ENCODE peak calls at places on chromosome 4, in five cellular contexts. P, C, J, Y and U are unnamed samples.

GRCh38 chr4:100651499-100652165 is 133.8 kb upstream of the EMCN start:
- DNase-seq in P (no peak), C (no peak), J (no peak), Y (no peak), U (no peak)

GRCh38 chr4:111689214-111689613 is 456.0 kb upstream of the FAM241A start:
- DNase-seq in P (no peak), C (no peak), J (no peak), Y (peak; percentile 63), U (no peak)

GRCh38 chr4:183158062-183158461 is 59.0 kb downstream of the WWC2 start:
- DNase-seq in P (no peak), C (no peak), J (no peak), Y (no peak), U (no peak)

GRCh38 chr4:20895988-20896387 is 195.7 kb downstream of the PACRGL start:
- DNase-seq in P (no peak), C (no peak), J (no peak), Y (no peak), U (no peak)

GRCh38 chr4:17535906-17536305 is 20.9 kb downstream of the CLRN2 start:
- DNase-seq in P (no peak), C (no peak), J (no peak), Y (no peak), U (no peak)

GRCh38 chr4:1096841-1097240 is 16.5 kb downstream of the RNF212 start:
- DNase-seq in P (no peak), C (no peak), J (no peak), Y (no peak), U (no peak)

GRCh38 chr4:38669233-38669632 is 5.2 kb downstream of the KLF3 start:
- DNase-seq in P (no peak), C (no peak), J (no peak), Y (no peak), U (no peak)

GRCh38 chr4:41866799-41867677 is 68.2 kb upstream of the TMEM33 start:
- DNase-seq in P (no peak), C (peak; percentile 71), J (peak; percentile 64), Y (no peak), U (no peak)

GRCh38 chr4:127856485-127857447 is 23.9 kb upstream of the PLK4 start:
- DNase-seq in P (no peak), C (no peak), J (no peak), Y (peak; percentile 20), U (no peak)

GRCh38 chr4:163331629-163332360 is 601 bp downstream of the NPY1R start:
- DNase-seq in P (no peak), C (peak; percentile 67), J (peak; percentile 82), Y (peak; percentile 50), U (no peak)

GRCh38 chr4:56414135-56414675 is 21.2 kb downstream of the PPAT start:
- DNase-seq in P (no peak), C (no peak), J (no peak), Y (no peak), U (no peak)

GRCh38 chr4:42331914-42332368 is 65.3 kb upstream of the SHISA3 start:
- DNase-seq in P (no peak), C (no peak), J (no peak), Y (peak; percentile 35), U (no peak)

GRCh38 chr4:123198706-123199105 is 197.9 kb upstream of the SPRY1 start:
- DNase-seq in P (no peak), C (no peak), J (no peak), Y (no peak), U (no peak)

GRCh38 chr4:112968456-112969159 is 80.8 kb upstream of the ANK2 start:
- DNase-seq in P (no peak), C (no peak), J (no peak), Y (no peak), U (no peak)

GRCh38 chr4:85966308-85966882 is 393.5 kb downstream of the MAPK10 start:
- DNase-seq in P (no peak), C (no peak), J (no peak), Y (no peak), U (no peak)

GRCh38 chr4:74431113-74431826 is 13.7 kb upstream of the AREG start:
- DNase-seq in P (peak; percentile 70), C (no peak), J (no peak), Y (no peak), U (no peak)

GRCh38 chr4:118872181-118872580 is 16.5 kb upstream of the SYNPO2 start:
- DNase-seq in P (no peak), C (no peak), J (no peak), Y (no peak), U (no peak)

GRCh38 chr4:41212221-41213203 is 1.8 kb downstream of the APBB2 start:
- DNase-seq in P (no peak), C (peak; percentile 36), J (no peak), Y (peak; percentile 76), U (no peak)

GRCh38 chr4:70903282-70903603 is 1.1 kb downstream of the MOB1B start:
- DNase-seq in P (no peak), C (peak; percentile 28), J (no peak), Y (peak; percentile 9), U (no peak)

GRCh38 chr4:7190278-7190594 is 2.1 kb upstream of the SORCS2 start:
- DNase-seq in P (no peak), C (no peak), J (no peak), Y (no peak), U (no peak)

GRCh38 chr4:7192252-7193039 is at the start of gene SORCS2:
- DNase-seq in P (no peak), C (peak; percentile 90), J (peak; percentile 88), Y (peak; percentile 91), U (peak; percentile 30)

GRCh38 chr4:7193040-7193958 is 961 bp downstream of the SORCS2 start:
- DNase-seq in P (no peak), C (peak; percentile 73), J (peak; percentile 78), Y (no peak), U (no peak)

GRCh38 chr4:7190668-7191545 is 1.4 kb upstream of the SORCS2 start:
- DNase-seq in P (no peak), C (no peak), J (peak; percentile 22), Y (no peak), U (no peak)

GRCh38 chr4:7191546-7192251 is 639 bp upstream of the SORCS2 start:
- DNase-seq in P (no peak), C (no peak), J (peak; percentile 72), Y (no peak), U (no peak)
- H3K27me3 ChIP-seq in P (peaks cover 80% of the 10 kb centered on the region), C (peaks cover 66% of the 10 kb centered on the region), J (no peaks in the 10 kb centered on the region), Y (peaks cover 51% of the 10 kb centered on the region), U (peaks cover 4% of the 10 kb centered on the region)

DNA sequence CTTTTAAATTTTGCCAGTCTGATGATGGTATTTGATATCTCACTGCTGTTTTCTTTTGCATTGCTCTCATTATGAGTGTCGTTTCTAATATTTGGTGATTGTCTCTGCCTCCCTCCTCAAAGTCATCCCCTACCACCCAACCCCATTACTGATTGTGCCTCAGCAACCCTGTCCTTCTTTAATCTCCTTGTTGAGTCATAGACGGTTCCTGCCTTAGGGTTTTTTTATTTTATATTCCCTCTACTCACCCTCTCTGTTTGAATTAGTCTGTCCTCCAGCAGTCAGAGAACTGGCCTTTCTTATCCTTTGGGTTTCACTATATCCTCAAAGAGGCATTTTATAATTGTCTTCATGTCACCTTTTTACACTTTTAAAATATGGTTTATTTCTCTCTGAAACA is 409.3 kb upstream of the CPEB2 start:
- DNase-seq in P (no peak), C (no peak), J (no peak), Y (no peak), U (no peak)
- H3K9me3 ChIP-seq in P (no peaks in the 10 kb centered on the region), C (no peaks in the 10 kb centered on the region), J (no peaks in the 10 kb centered on the region), Y (no peaks in the 10 kb centered on the region), U (no peaks in the 10 kb centered on the region)

DNA sequence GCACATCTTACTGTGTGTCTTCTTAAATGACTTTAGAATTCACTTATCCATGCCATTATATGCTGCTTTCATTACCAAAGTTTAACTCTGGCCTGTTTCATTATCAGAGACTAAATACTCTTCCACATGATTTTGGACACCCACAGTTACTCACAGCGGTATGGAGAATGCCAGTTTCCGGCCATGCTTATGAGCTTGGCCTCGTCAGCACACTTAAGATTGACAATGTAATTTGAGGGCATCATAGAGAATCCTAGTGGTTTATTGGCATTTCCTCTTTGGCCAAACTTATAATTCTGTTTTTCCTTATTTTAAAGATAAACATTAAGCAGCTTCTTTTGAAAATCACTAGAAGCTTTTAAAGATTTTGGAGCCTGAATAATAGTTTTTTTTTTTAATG is 104.5 kb downstream of the IRF2 start:
- DNase-seq in P (peak; percentile 80), C (no peak), J (no peak), Y (no peak), U (no peak)
- H3K4me1 ChIP-seq in P (peaks cover 54% of the 10 kb centered on the region), C (no peaks in the 10 kb centered on the region), J (no peaks in the 10 kb centered on the region), Y (peaks cover 8% of the 10 kb centered on the region), U (no peaks in the 10 kb centered on the region)

DNA sequence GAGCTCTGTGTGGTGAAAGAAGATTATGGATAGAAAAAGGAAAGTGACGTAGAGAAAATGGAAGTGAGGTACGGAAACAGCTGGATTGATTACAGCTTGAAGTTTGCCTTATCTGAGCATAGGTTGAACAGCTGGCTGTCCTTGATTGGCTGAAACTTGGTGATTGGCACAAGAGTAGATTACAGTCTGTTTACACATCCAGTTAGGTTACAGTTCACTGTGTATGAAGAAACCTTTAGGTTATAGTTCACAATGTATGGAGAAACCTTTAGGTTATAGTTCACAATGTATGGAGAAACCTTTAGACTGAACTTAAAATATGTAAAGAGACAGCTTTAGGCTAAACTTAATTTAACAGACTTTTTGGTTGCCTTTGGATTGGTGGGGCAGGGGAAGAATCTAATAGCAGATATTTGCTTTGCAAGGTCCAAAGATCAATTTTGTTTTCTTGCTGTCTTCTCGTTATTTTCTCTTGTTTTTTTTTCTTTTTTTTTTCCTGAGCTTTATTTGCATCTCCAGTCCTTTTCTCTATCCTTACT is 15.6 kb upstream of the ART3 start:
- DNase-seq in P (no peak), C (no peak), J (no peak), Y (no peak), U (no peak)
- H3K27me3 ChIP-seq in P (no peaks in the 10 kb centered on the region), C (no peaks in the 10 kb centered on the region), J (no peaks in the 10 kb centered on the region), Y (no peaks in the 10 kb centered on the region), U (no peaks in the 10 kb centered on the region)

DNA sequence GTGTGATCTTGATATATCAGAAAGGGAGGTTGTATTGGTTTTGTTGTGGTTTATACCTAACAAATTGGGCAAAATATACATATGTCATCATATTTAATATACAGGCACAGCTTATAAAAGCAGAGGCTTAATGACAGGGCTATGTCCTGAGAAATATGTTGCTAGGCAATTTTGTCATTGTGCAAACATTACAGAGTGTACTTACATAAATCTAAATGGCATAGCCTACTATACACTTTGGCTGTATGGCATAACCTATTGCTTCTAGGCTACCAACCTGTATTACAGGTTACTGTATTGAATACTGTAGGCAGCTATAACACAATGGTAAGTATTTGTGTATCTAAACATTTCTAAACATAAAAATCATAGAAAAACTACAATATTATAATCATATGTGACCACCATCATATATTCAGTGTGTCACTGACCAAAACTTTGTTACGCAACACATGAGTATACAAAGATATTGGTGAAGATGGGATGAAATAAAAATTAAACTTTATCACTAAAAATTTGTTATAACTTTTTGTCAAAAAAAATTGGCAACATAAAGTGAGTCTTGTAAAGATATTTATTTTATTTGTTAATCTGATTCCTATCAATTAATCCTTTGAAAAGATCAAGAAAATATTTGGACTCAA is 414.0 kb upstream of the HS3ST1 start:
- DNase-seq in P (no peak), C (no peak), J (no peak), Y (no peak), U (no peak)
- H3K9me3 ChIP-seq in P (no peaks in the 10 kb centered on the region), C (no peaks in the 10 kb centered on the region), J (no peaks in the 10 kb centered on the region), Y (no peaks in the 10 kb centered on the region), U (no peaks in the 10 kb centered on the region)

GRCh38 chr4:3483471-3483921 is 20.4 kb downstream of the DOK7 start:
- DNase-seq in P (no peak), C (peak; percentile 82), J (peak; percentile 93), Y (no peak), U (no peak)
- H3K4me1 ChIP-seq in P (no peaks in the 10 kb centered on the region), C (peaks cover 46% of the 10 kb centered on the region), J (no peaks in the 10 kb centered on the region), Y (peaks cover 13% of the 10 kb centered on the region), U (peaks cover 9% of the 10 kb centered on the region)